ENCODE peak calls at places on chromosomes 11 and 22, in eight cellular contexts. One of them, this sample, is unnamed.

GRCh38 chr11:127492025-127492424 is 491.5 kb upstream of the KIRREL3 start:
- DNase-seq in globus pallidus: no peak
- DNase-seq in PC-3: no peak
- DNase-seq in T-helper 2 cell: no peak
- DNase-seq in ecto neural progenitor cell: no peak
- DNase-seq in adrenal gland: no peak
- DNase-seq in frontal cortex: no peak
- DNase-seq in tibial artery: no peak
- DNase-seq in this sample: no peak

GRCh38 chr22:35656284-35656752 is 8.1 kb downstream of the APOL6 start:
- DNase-seq in adrenal gland: no peak
- DNase-seq in tibial artery: no peak
- DNase-seq in T-helper 2 cell: no peak
- DNase-seq in frontal cortex: no peak
- DNase-seq in ecto neural progenitor cell: no peak
- DNase-seq in globus pallidus: no peak
- DNase-seq in PC-3: no peak
- DNase-seq in this sample: no peak

GRCh38 chr11:120714448-120714847 is 202.9 kb downstream of the GRIK4 start:
- DNase-seq in T-helper 2 cell: no peak
- DNase-seq in PC-3: peak; percentile 58
- DNase-seq in tibial artery: no peak
- DNase-seq in globus pallidus: no peak
- DNase-seq in adrenal gland: no peak
- DNase-seq in frontal cortex: no peak
- DNase-seq in ecto neural progenitor cell: no peak
- DNase-seq in this sample: no peak

GRCh38 chr11:47185305-47186075 is 744 bp downstream of the PACSIN3 start:
- DNase-seq in frontal cortex: no peak
- DNase-seq in T-helper 2 cell: no peak
- DNase-seq in adrenal gland: peak; percentile 85
- DNase-seq in tibial artery: no peak
- DNase-seq in globus pallidus: no peak
- DNase-seq in ecto neural progenitor cell: peak; percentile 75
- DNase-seq in PC-3: peak; percentile 84
- DNase-seq in this sample: no peak

GRCh38 chr11:64660205-64660604 is 62.8 kb downstream of the NRXN2 start:
- DNase-seq in globus pallidus: no peak
- DNase-seq in adrenal gland: no peak
- DNase-seq in T-helper 2 cell: no peak
- DNase-seq in frontal cortex: no peak
- DNase-seq in ecto neural progenitor cell: no peak
- DNase-seq in tibial artery: no peak
- DNase-seq in PC-3: no peak
- DNase-seq in this sample: no peak

GRCh38 chr22:27641049-27641790 is 160.3 kb downstream of the MN1 start:
- DNase-seq in frontal cortex: no peak
- DNase-seq in adrenal gland: no peak
- DNase-seq in tibial artery: no peak
- DNase-seq in PC-3: no peak
- DNase-seq in globus pallidus: peak; percentile 20
- DNase-seq in T-helper 2 cell: no peak
- DNase-seq in ecto neural progenitor cell: no peak
- DNase-seq in this sample: no peak

GRCh38 chr11:67507242-67507890 is 596 bp downstream of the CDK2AP2 start:
- DNase-seq in T-helper 2 cell: no peak
- DNase-seq in adrenal gland: peak; percentile 74
- DNase-seq in globus pallidus: peak; percentile 31
- DNase-seq in frontal cortex: no peak
- DNase-seq in PC-3: peak; percentile 82
- DNase-seq in tibial artery: peak; percentile 34
- DNase-seq in ecto neural progenitor cell: no peak
- DNase-seq in this sample: peak; percentile 61

GRCh38 chr11:122556605-122557004 is 98.9 kb upstream of the UBASH3B start:
- DNase-seq in frontal cortex: no peak
- DNase-seq in tibial artery: no peak
- DNase-seq in PC-3: no peak
- DNase-seq in globus pallidus: peak; percentile 15
- DNase-seq in adrenal gland: no peak
- DNase-seq in T-helper 2 cell: no peak
- DNase-seq in ecto neural progenitor cell: peak; percentile 84
- DNase-seq in this sample: no peak

GRCh38 chr11:72759468-72759867 is 7.3 kb upstream of the ARAP1 start:
- DNase-seq in frontal cortex: no peak
- DNase-seq in adrenal gland: no peak
- DNase-seq in PC-3: no peak
- DNase-seq in globus pallidus: no peak
- DNase-seq in tibial artery: no peak
- DNase-seq in T-helper 2 cell: no peak
- DNase-seq in ecto neural progenitor cell: no peak
- DNase-seq in this sample: no peak